ENCODE peak calls at places on chromosomes 6 and 20, in six cellular contexts. C is H7, K is NCI-H1694 treated with DMSO at 0.1 percent for 48 hours, O is RWPE1, F is kidney tubule cell, E is LoVo. N is an unnamed sample.

GRCh38 chr20:63007472-63007721 is 633 bp upstream of the BHLHE23 start:
- DNase-seq in F (no peak), O (no peak), C (peak), E (no peak), K (no peak), N (no peak)

GRCh38 chr20:56855693-56856092 is 226.6 kb downstream of the TFAP2C start:
- DNase-seq in O (no peak), K (no peak), C (no peak), F (no peak), E (no peak), N (no peak)

GRCh38 chr6:73290435-73290834 is 27.4 kb upstream of the KHDC1 start:
- DNase-seq in O (no peak), E (no peak), K (no peak), C (no peak), F (peak), N (peak)

GRCh38 chr6:130853555-130854183 is 26.5 kb downstream of the SMLR1 start:
- DNase-seq in F (peak), K (no peak), O (no peak), C (no peak), E (no peak), N (peak)

GRCh38 chr6:135353113-135353512 is 144.4 kb downstream of the AHI1 start:
- DNase-seq in E (no peak), F (no peak), C (no peak), O (no peak), K (no peak), N (no peak)

GRCh38 chr20:46351357-46352058 is 43.2 kb upstream of the CDH22 start:
- DNase-seq in K (no peak), E (no peak), O (no peak), C (peak), F (peak), N (no peak)

GRCh38 chr20:1146957-1147356 is 28.6 kb downstream of the PSMF1 start:
- DNase-seq in E (no peak), F (no peak), K (no peak), C (no peak), O (no peak), N (no peak)

GRCh38 chr6:35047265-35048011 is 93.7 kb downstream of the TCP11 start:
- DNase-seq in F (no peak), C (no peak), E (no peak), K (no peak), O (no peak), N (no peak)

GRCh38 chr20:63099426-63100267 is 92.9 kb upstream of the BHLHE23 start:
- DNase-seq in F (no peak), O (no peak), E (no peak), K (no peak), C (peak), N (no peak)

GRCh38 chr20:37911838-37912273 is 8.9 kb downstream of the VSTM2L start:
- DNase-seq in O (no peak), K (peak), F (no peak), C (peak), E (no peak), N (peak)

GRCh38 chr6:97668716-97669115 is 385.7 kb upstream of the MMS22L start:
- DNase-seq in F (peak), K (no peak), E (no peak), O (no peak), C (no peak), N (no peak)

GRCh38 chr6:152160346-152160745 is 352.9 kb downstream of the ESR1 start:
- DNase-seq in C (no peak), F (peak), E (no peak), K (no peak), O (no peak), N (peak)

GRCh38 chr20:1973921-1974440 is 19.9 kb downstream of the PDYN start:
- DNase-seq in K (no peak), F (no peak), O (no peak), E (no peak), C (no peak), N (no peak)

GRCh38 chr20:12827796-12828406 is 180.9 kb upstream of the SPTLC3 start:
- DNase-seq in E (no peak), F (peak), C (peak), O (no peak), K (peak), N (no peak)

GRCh38 chr6:158708239-158708638 is 58.4 kb downstream of the SYTL3 start:
- DNase-seq in O (no peak), F (no peak), K (no peak), C (peak), E (no peak), N (no peak)

GRCh38 chr20:20664795-20665194 is 47.6 kb downstream of the RALGAPA2 start:
- DNase-seq in C (no peak), F (peak), E (peak), K (peak), O (peak), N (peak)

GRCh38 chr20:35269055-35269781 is 8.7 kb downstream of the MMP24OS start:
- DNase-seq in F (peak), E (peak), O (peak), C (peak), K (no peak), N (peak)

GRCh38 chr6:1081566-1081965 is 230.3 kb upstream of the FOXQ1 start:
- DNase-seq in C (no peak), E (no peak), K (no peak), F (no peak), O (no peak), N (no peak)

GRCh38 chr20:64063389-64064144 is 569 bp downstream of the TCEA2 start:
- DNase-seq in K (no peak), F (no peak), E (no peak), C (peak), O (no peak), N (no peak)

GRCh38 chr6:32819729-32820128 is 2.9 kb upstream of the HLA-DOB start:
- DNase-seq in K (no peak), C (no peak), E (peak), O (peak), F (peak), N (peak)

GRCh38 chr6:133377219-133377618 is 136.1 kb downstream of the EYA4 start:
- DNase-seq in E (no peak), C (no peak), K (no peak), O (no peak), F (no peak), N (no peak)

GRCh38 chr20:63751471-63752271 is 12.1 kb downstream of the SLC2A4RG start:
- DNase-seq in E (no peak), F (no peak), C (peak), O (no peak), K (no peak), N (no peak)

GRCh38 chr6:90221403-90221802 is 75.2 kb downstream of the BACH2 start:
- DNase-seq in O (no peak), F (no peak), E (no peak), C (no peak), K (no peak), N (no peak)

GRCh38 chr6:96015791-96016776 is at the start of gene FUT9:
- DNase-seq in O (no peak), C (peak), E (no peak), K (peak), F (peak), N (no peak)

GRCh38 chr20:57675773-57676172 is 34.0 kb downstream of the PMEPA1 start:
- DNase-seq in K (no peak), E (no peak), F (no peak), C (no peak), O (no peak), N (no peak)

GRCh38 chr20:15673206-15673605 is 900.0 kb downstream of the KIF16B start:
- DNase-seq in C (no peak), O (peak), E (peak), K (no peak), F (peak), N (peak)

GRCh38 chr6:158606935-158607334 is 37.6 kb downstream of the DYNLT1 start:
- DNase-seq in C (no peak), F (no peak), K (no peak), O (no peak), E (no peak), N (no peak)

GRCh38 chr6:39143238-39143930 is 28.4 kb upstream of the SAYSD1 start:
- DNase-seq in K (no peak), O (no peak), E (no peak), C (no peak), F (no peak), N (peak)

GRCh38 chr6:31128093-31128676 is 7.9 kb upstream of the CDSN start:
- DNase-seq in K (no peak), F (peak), C (peak), E (peak), O (peak), N (peak)

GRCh38 chr20:15887387-15887786 is 685.9 kb downstream of the KIF16B start:
- DNase-seq in E (no peak), F (no peak), O (no peak), C (no peak), K (no peak), N (no peak)

GRCh38 chr20:41004561-41005360 is 23.9 kb upstream of the TOP1 start:
- DNase-seq in K (no peak), F (peak), E (no peak), C (no peak), O (peak), N (peak)

GRCh38 chr20:19757487-19757972 is 528 bp upstream of the RIN2 start:
- DNase-seq in K (no peak), F (peak), E (peak), C (peak), O (peak), N (peak)

GRCh38 chr6:137875606-137876005 is 8.5 kb downstream of the TNFAIP3 start:
- DNase-seq in C (no peak), O (no peak), F (no peak), K (no peak), E (no peak), N (no peak)

GRCh38 chr6:131575834-131576478 is 2.9 kb downstream of the ARG1 start:
- DNase-seq in O (no peak), K (no peak), E (no peak), C (no peak), F (no peak), N (no peak)

N was measured in bronchial epithelial cell.